ENCODE peak calls at places on chromosomes 6 and 20, in five cellular contexts. R is GM12878, O is HepG2, U is H1, H is K562. Y is an unnamed sample.

GRCh38 chr20:4937422-4938319 is 63.6 kb downstream of the SLC23A2 start:
- DNase-seq in O (peak), R (no peak), H (no peak), U (no peak), Y (no peak)

GRCh38 chr6:46421939-46422338 is 69.3 kb downstream of the RCAN2 start:
- DNase-seq in R (no peak), H (no peak), U (no peak), O (no peak), Y (no peak)

GRCh38 chr6:84674395-84674794 is 90.0 kb downstream of the TBX18 start:
- DNase-seq in O (no peak), U (no peak), H (no peak), R (no peak), Y (no peak)

GRCh38 chr6:161031721-161032495 is 40.3 kb downstream of the MAP3K4 start:
- DNase-seq in R (no peak), H (no peak), O (peak), U (no peak), Y (no peak)

GRCh38 chr20:4234128-4234527 is 218.8 kb upstream of the RNF24 start:
- DNase-seq in R (no peak), H (no peak), U (no peak), O (no peak), Y (no peak)

GRCh38 chr20:51318058-51318960 is 224.2 kb downstream of the NFATC2 start:
- DNase-seq in R (no peak), U (peak), O (peak), H (peak), Y (peak)

GRCh38 chr20:31644701-31645100 is 7.0 kb downstream of the COX4I2 start:
- DNase-seq in U (no peak), R (no peak), O (no peak), H (peak), Y (no peak)

GRCh38 chr20:36098364-36098763 is 56.2 kb upstream of the EPB41L1 start:
- DNase-seq in H (no peak), O (no peak), R (peak), U (no peak), Y (no peak)

GRCh38 chr6:170088349-170088951 is 202.4 kb downstream of the DLL1 start:
- DNase-seq in O (no peak), U (no peak), H (no peak), R (no peak), Y (peak)

GRCh38 chr6:8939615-8940014 is 504.3 kb upstream of the SLC35B3 start:
- DNase-seq in R (no peak), H (no peak), U (no peak), O (peak), Y (no peak)

GRCh38 chr6:26195376-26195923 is 108.2 kb downstream of the HFE start:
- DNase-seq in O (peak), H (peak), R (peak), U (peak), Y (no peak)

GRCh38 chr20:35698298-35699126 is 640 bp downstream of the NFS1 start:
- DNase-seq in U (peak), O (no peak), H (peak), R (no peak), Y (no peak)

GRCh38 chr6:157763129-157763893 is 59.7 kb upstream of the SNX9 start:
- DNase-seq in R (no peak), H (peak), O (peak), U (peak), Y (peak)

GRCh38 chr6:44169886-44170570 is 11.4 kb downstream of the CAPN11 start:
- DNase-seq in O (no peak), R (no peak), H (peak), U (no peak), Y (no peak)

GRCh38 chr6:44166591-44167184 is 8.1 kb downstream of the CAPN11 start:
- DNase-seq in U (peak), R (no peak), H (peak), O (no peak), Y (peak)

GRCh38 chr6:44167567-44167966 is 8.9 kb downstream of the CAPN11 start:
- DNase-seq in R (no peak), O (no peak), U (no peak), H (no peak), Y (no peak)

GRCh38 chr6:44171899-44172546 is 13.4 kb downstream of the CAPN11 start:
- DNase-seq in R (no peak), O (no peak), U (no peak), H (no peak), Y (no peak)

DNA sequence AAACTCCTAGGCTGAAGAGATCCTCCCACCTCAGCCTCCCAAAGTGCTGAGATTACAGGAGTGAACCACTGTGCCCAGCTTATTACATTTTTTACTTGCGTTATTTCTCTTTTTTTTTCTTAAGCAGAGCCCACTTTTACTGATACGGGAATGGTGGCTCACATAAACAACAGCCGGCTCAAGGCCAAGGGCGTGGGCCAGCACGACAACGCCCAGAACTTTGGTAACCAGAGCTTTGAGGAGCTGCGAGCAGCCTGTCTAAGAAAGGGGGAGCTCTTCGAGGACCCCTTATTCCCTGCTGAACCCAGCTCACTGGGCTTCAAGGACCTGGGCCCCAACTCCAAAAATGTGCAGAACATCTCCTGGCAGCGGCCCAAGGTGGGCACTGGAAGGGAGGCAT is 10.5 kb downstream of the CAPN11 start:
- DNase-seq in U (no peak), H (peak), R (no peak), O (no peak), Y (no peak)
- TF ChIP-seq ATF2 in U (no peak), H (no peak), R (no peak), O (no peak), Y (no peak)

GRCh38 chr6:72784071-72784470 is 162.2 kb downstream of the KCNQ5 start:
- DNase-seq in H (no peak), O (no peak), U (no peak), R (no peak), Y (no peak)

GRCh38 chr6:72789145-72789544 is 167.3 kb downstream of the KCNQ5 start:
- DNase-seq in O (no peak), H (no peak), R (no peak), U (no peak), Y (no peak)

GRCh38 chr6:72784581-72784980 is 162.7 kb downstream of the KCNQ5 start:
- DNase-seq in H (no peak), R (no peak), O (no peak), U (no peak), Y (no peak)

GRCh38 chr6:72788188-72788587 is 166.3 kb downstream of the KCNQ5 start:
- DNase-seq in U (no peak), R (no peak), H (no peak), O (no peak), Y (no peak)

DNA sequence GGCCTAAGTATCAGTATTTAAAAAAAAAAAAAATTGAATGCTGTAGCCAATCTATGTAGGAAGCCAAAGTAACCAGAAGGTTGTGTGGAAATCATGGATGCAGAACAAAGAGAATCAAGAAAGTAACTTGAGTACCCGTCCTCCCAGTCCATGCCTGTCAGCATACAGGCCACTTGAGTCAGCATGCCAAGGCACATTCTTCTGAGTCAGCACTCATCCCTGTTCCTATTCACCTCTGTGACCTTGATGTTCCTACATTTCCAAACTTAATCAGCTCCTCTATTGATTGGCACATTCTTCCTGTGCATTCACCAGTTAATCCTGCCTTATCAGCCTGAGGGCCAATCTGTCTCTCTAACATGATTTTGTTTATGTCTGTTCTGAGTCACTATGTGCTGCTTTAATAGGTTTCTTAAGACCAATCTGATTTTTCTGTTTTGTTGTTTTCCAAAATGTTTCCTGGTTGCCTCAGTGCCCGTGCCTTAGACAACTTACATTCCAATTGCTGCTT is 165.7 kb downstream of the KCNQ5 start:
- DNase-seq in H (no peak), U (no peak), R (no peak), O (no peak), Y (no peak)
- TF ChIP-seq ATF2 in H (no peak), U (no peak), R (no peak), O (no peak), Y (no peak)

DNA sequence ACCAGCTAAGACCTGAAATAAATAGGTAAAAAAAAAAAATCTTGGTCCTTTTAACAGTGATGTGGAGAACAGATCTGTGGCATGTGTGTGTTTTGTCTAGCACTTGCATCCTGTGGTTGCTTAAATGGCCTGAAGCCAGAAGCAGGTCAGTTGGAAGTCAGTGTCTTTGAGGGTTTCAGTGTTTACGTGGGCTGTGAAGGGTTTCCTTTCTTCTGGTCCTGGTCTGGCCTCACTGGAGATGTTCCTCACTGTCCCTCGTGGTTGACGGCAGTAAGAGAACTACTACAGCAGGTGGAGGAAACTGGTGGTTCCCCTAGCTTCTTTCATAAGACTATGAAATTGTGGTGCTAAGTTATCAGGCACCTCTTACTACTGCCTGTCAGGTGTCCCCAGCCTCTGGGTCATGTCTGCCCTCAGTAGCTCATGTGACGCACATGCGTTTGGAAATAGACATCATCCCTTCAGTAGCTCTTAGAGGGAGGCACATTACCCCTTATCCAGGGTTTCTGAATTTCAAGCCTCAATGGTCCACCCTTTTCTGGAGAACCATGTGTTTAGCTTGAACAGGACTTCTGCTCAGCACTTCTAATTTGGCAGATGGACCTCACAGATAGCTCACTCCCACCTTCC is 59.4 kb upstream of the SCP2D1 start:
- DNase-seq in R (peak), H (no peak), O (no peak), U (no peak), Y (no peak)
- TF ChIP-seq ATF2 in R (peak), H (no peak), O (no peak), U (no peak), Y (no peak)

GRCh38 chr6:11214438-11214837 is 18.0 kb downstream of the NEDD9 start:
- DNase-seq in R (no peak), H (no peak), U (no peak), O (no peak), Y (no peak)
- TF ChIP-seq ATF2 in R (no peak), H (no peak), U (no peak), O (no peak), Y (no peak)

GRCh38 chr20:16349518-16350295 is 223.5 kb downstream of the KIF16B start:
- DNase-seq in H (no peak), R (no peak), U (no peak), O (no peak), Y (no peak)
- TF ChIP-seq ATF2 in H (no peak), R (no peak), U (no peak), O (no peak), Y (no peak)